ENCODE peak calls at places on chromosomes 3 and 15, in seven cellular contexts. One of them, this sample, is unnamed.

GRCh38 chr3:155270485-155271342 is 22.8 kb downstream of the STRIT1 start:
- DNase-seq in tibial artery: no peak
- DNase-seq in brain microvascular endothelial cell: no peak
- DNase-seq in A549: no peak
- DNase-seq in colonic mucosa: no peak
- DNase-seq in mesendoderm: peak; percentile 63
- DNase-seq in lower lobe of right lung: no peak
- DNase-seq in this sample: peak; percentile 52

GRCh38 chr3:184620101-184620798 is 58.7 kb downstream of the EPHB3 start:
- DNase-seq in tibial artery: no peak
- DNase-seq in mesendoderm: no peak
- DNase-seq in lower lobe of right lung: no peak
- DNase-seq in brain microvascular endothelial cell: peak; percentile 73
- DNase-seq in A549: peak; percentile 5
- DNase-seq in colonic mucosa: no peak
- DNase-seq in this sample: no peak

GRCh38 chr15:50943623-50944022 is 35.1 kb downstream of the AP4E1 start:
- DNase-seq in mesendoderm: no peak
- DNase-seq in brain microvascular endothelial cell: no peak
- DNase-seq in colonic mucosa: no peak
- DNase-seq in tibial artery: no peak
- DNase-seq in A549: no peak
- DNase-seq in lower lobe of right lung: no peak
- DNase-seq in this sample: no peak

GRCh38 chr3:152554980-152555379 is 280.0 kb upstream of the P2RY1 start:
- DNase-seq in brain microvascular endothelial cell: peak; percentile 81
- DNase-seq in A549: no peak
- DNase-seq in tibial artery: peak; percentile 62
- DNase-seq in lower lobe of right lung: no peak
- DNase-seq in mesendoderm: no peak
- DNase-seq in colonic mucosa: no peak
- DNase-seq in this sample: no peak

GRCh38 chr3:188583476-188584161 is 429.7 kb downstream of the LPP start:
- DNase-seq in colonic mucosa: peak; percentile 67
- DNase-seq in mesendoderm: no peak
- DNase-seq in lower lobe of right lung: no peak
- DNase-seq in tibial artery: no peak
- DNase-seq in A549: peak; percentile 39
- DNase-seq in brain microvascular endothelial cell: no peak
- DNase-seq in this sample: no peak

GRCh38 chr3:10993729-10994065 is 1.1 kb downstream of the SLC6A1 start:
- DNase-seq in tibial artery: no peak
- DNase-seq in colonic mucosa: no peak
- DNase-seq in lower lobe of right lung: no peak
- DNase-seq in A549: no peak
- DNase-seq in brain microvascular endothelial cell: no peak
- DNase-seq in mesendoderm: no peak
- DNase-seq in this sample: no peak

GRCh38 chr3:134533493-134533892 is 47.6 kb downstream of the CEP63 start:
- DNase-seq in A549: no peak
- DNase-seq in colonic mucosa: no peak
- DNase-seq in lower lobe of right lung: no peak
- DNase-seq in brain microvascular endothelial cell: no peak
- DNase-seq in tibial artery: no peak
- DNase-seq in mesendoderm: no peak
- DNase-seq in this sample: no peak

GRCh38 chr3:197802505-197803459 is 11.7 kb downstream of the LRCH3 start:
- DNase-seq in A549: no peak
- DNase-seq in lower lobe of right lung: no peak
- DNase-seq in mesendoderm: peak; percentile 45
- DNase-seq in tibial artery: no peak
- DNase-seq in brain microvascular endothelial cell: no peak
- DNase-seq in colonic mucosa: no peak
- DNase-seq in this sample: no peak

GRCh38 chr3:156382458-156383346 is 172.2 kb downstream of the SSR3 start:
- DNase-seq in colonic mucosa: peak; percentile 27
- DNase-seq in A549: peak; percentile 47
- DNase-seq in brain microvascular endothelial cell: peak; percentile 58
- DNase-seq in lower lobe of right lung: no peak
- DNase-seq in mesendoderm: peak; percentile 65
- DNase-seq in tibial artery: no peak
- DNase-seq in this sample: peak; percentile 88

GRCh38 chr15:44029003-44029402 is 166.1 kb downstream of the FRMD5 start:
- DNase-seq in A549: no peak
- DNase-seq in tibial artery: no peak
- DNase-seq in colonic mucosa: no peak
- DNase-seq in lower lobe of right lung: no peak
- DNase-seq in brain microvascular endothelial cell: no peak
- DNase-seq in mesendoderm: no peak
- DNase-seq in this sample: no peak

GRCh38 chr3:125143982-125144652 is 68.4 kb downstream of the SLC12A8 start:
- DNase-seq in colonic mucosa: no peak
- DNase-seq in tibial artery: no peak
- DNase-seq in lower lobe of right lung: no peak
- DNase-seq in mesendoderm: peak; percentile 97
- DNase-seq in brain microvascular endothelial cell: no peak
- DNase-seq in A549: no peak
- DNase-seq in this sample: peak; percentile 81

GRCh38 chr3:56019490-56019889 is 448.8 kb downstream of the ERC2 start:
- DNase-seq in tibial artery: no peak
- DNase-seq in colonic mucosa: no peak
- DNase-seq in A549: no peak
- DNase-seq in mesendoderm: no peak
- DNase-seq in lower lobe of right lung: no peak
- DNase-seq in brain microvascular endothelial cell: no peak
- DNase-seq in this sample: no peak

GRCh38 chr3:36729204-36730056 is 34.9 kb downstream of the DCLK3 start:
- DNase-seq in A549: peak; percentile 61
- DNase-seq in brain microvascular endothelial cell: peak; percentile 31
- DNase-seq in lower lobe of right lung: no peak
- DNase-seq in tibial artery: no peak
- DNase-seq in colonic mucosa: no peak
- DNase-seq in mesendoderm: peak; percentile 55
- DNase-seq in this sample: no peak

GRCh38 chr15:90869601-90870353 is 1.4 kb downstream of the FURIN start:
- DNase-seq in tibial artery: peak; percentile 85
- DNase-seq in A549: peak; percentile 73
- DNase-seq in lower lobe of right lung: peak; percentile 88
- DNase-seq in colonic mucosa: peak; percentile 72
- DNase-seq in brain microvascular endothelial cell: peak; percentile 85
- DNase-seq in mesendoderm: peak; percentile 96
- DNase-seq in this sample: peak; percentile 90

GRCh38 chr3:54965746-54966145 is 37.9 kb upstream of the LRTM1 start:
- DNase-seq in brain microvascular endothelial cell: peak; percentile 85
- DNase-seq in mesendoderm: peak; percentile 50
- DNase-seq in colonic mucosa: no peak
- DNase-seq in A549: no peak
- DNase-seq in tibial artery: no peak
- DNase-seq in lower lobe of right lung: no peak
- DNase-seq in this sample: no peak

GRCh38 chr3:53216723-53217122 is 39.1 kb downstream of the TKT start:
- DNase-seq in brain microvascular endothelial cell: no peak
- DNase-seq in A549: no peak
- DNase-seq in colonic mucosa: no peak
- DNase-seq in lower lobe of right lung: peak; percentile 2
- DNase-seq in mesendoderm: peak; percentile 89
- DNase-seq in tibial artery: no peak
- DNase-seq in this sample: peak; percentile 80

GRCh38 chr3:153628591-153628990 is 466.6 kb downstream of the RAP2B start:
- DNase-seq in colonic mucosa: no peak
- DNase-seq in tibial artery: no peak
- DNase-seq in lower lobe of right lung: no peak
- DNase-seq in A549: no peak
- DNase-seq in brain microvascular endothelial cell: no peak
- DNase-seq in mesendoderm: no peak
- DNase-seq in this sample: no peak

GRCh38 chr3:172106989-172107388 is 67.6 kb downstream of the FNDC3B start:
- DNase-seq in tibial artery: peak; percentile 71
- DNase-seq in A549: no peak
- DNase-seq in mesendoderm: no peak
- DNase-seq in brain microvascular endothelial cell: no peak
- DNase-seq in colonic mucosa: peak; percentile 53
- DNase-seq in lower lobe of right lung: peak; percentile 70
- DNase-seq in this sample: no peak

GRCh38 chr3:8652323-8652987 is 7.9 kb upstream of the SSUH2 start:
- DNase-seq in A549: no peak
- DNase-seq in tibial artery: no peak
- DNase-seq in lower lobe of right lung: no peak
- DNase-seq in mesendoderm: no peak
- DNase-seq in brain microvascular endothelial cell: no peak
- DNase-seq in colonic mucosa: no peak
- DNase-seq in this sample: no peak

GRCh38 chr3:15051531-15051930 is 13.6 kb downstream of the MRPS25 start:
- DNase-seq in brain microvascular endothelial cell: peak; percentile 42
- DNase-seq in tibial artery: no peak
- DNase-seq in mesendoderm: peak; percentile 88
- DNase-seq in lower lobe of right lung: peak; percentile 53
- DNase-seq in A549: peak; percentile 60
- DNase-seq in colonic mucosa: peak; percentile 34
- DNase-seq in this sample: peak; percentile 93

GRCh38 chr3:149506540-149506939 is 32.0 kb downstream of the TM4SF4 start:
- DNase-seq in colonic mucosa: no peak
- DNase-seq in A549: no peak
- DNase-seq in lower lobe of right lung: no peak
- DNase-seq in brain microvascular endothelial cell: peak; percentile 29
- DNase-seq in tibial artery: no peak
- DNase-seq in mesendoderm: no peak
- DNase-seq in this sample: no peak

GRCh38 chr3:51477360-51477711 is 22.5 kb downstream of the DCAF1 start:
- DNase-seq in lower lobe of right lung: no peak
- DNase-seq in colonic mucosa: no peak
- DNase-seq in tibial artery: no peak
- DNase-seq in mesendoderm: no peak
- DNase-seq in brain microvascular endothelial cell: no peak
- DNase-seq in A549: no peak
- DNase-seq in this sample: no peak

GRCh38 chr3:182909318-182910040 is 70.9 kb downstream of the DCUN1D1 start:
- DNase-seq in lower lobe of right lung: no peak
- DNase-seq in brain microvascular endothelial cell: no peak
- DNase-seq in colonic mucosa: no peak
- DNase-seq in A549: peak; percentile 6
- DNase-seq in mesendoderm: peak; percentile 37
- DNase-seq in tibial artery: no peak
- DNase-seq in this sample: no peak

GRCh38 chr3:192409203-192409837 is 318.0 kb downstream of the FGF12 start:
- DNase-seq in A549: peak; percentile 43
- DNase-seq in lower lobe of right lung: peak; percentile 52
- DNase-seq in tibial artery: no peak
- DNase-seq in mesendoderm: peak; percentile 75
- DNase-seq in colonic mucosa: no peak
- DNase-seq in brain microvascular endothelial cell: no peak
- DNase-seq in this sample: peak; percentile 90
- H3K4me3 ChIP-seq in A549: peak overlapping the region; percentile 70
- H3K4me3 ChIP-seq in lower lobe of right lung: peak overlapping the region; percentile 53
- H3K4me3 ChIP-seq in tibial artery: peak overlapping the region; percentile 43
- H3K4me3 ChIP-seq in mesendoderm: peak overlapping the region; percentile 51
- H3K4me3 ChIP-seq in colonic mucosa: peak overlapping the region; percentile 11
- H3K4me3 ChIP-seq in brain microvascular endothelial cell: peak overlapping the region; percentile 64
- H3K4me3 ChIP-seq in this sample: peak overlapping the region; percentile 91

GRCh38 chr3:195583831-195584542 is at the start of gene APOD:
- DNase-seq in tibial artery: peak; percentile 78
- DNase-seq in brain microvascular endothelial cell: peak; percentile 28
- DNase-seq in mesendoderm: no peak
- DNase-seq in colonic mucosa: peak; percentile 74
- DNase-seq in lower lobe of right lung: peak; percentile 54
- DNase-seq in A549: peak; percentile 25
- DNase-seq in this sample: no peak

GRCh38 chr3:195587406-195587805 is 3.7 kb upstream of the APOD start:
- DNase-seq in colonic mucosa: no peak
- DNase-seq in lower lobe of right lung: no peak
- DNase-seq in mesendoderm: no peak
- DNase-seq in A549: no peak
- DNase-seq in brain microvascular endothelial cell: no peak
- DNase-seq in tibial artery: no peak
- DNase-seq in this sample: no peak

GRCh38 chr3:195582947-195583346 is 793 bp downstream of the APOD start:
- DNase-seq in A549: peak; percentile 25
- DNase-seq in tibial artery: no peak
- DNase-seq in brain microvascular endothelial cell: no peak
- DNase-seq in colonic mucosa: peak; percentile 23
- DNase-seq in mesendoderm: peak; percentile 65
- DNase-seq in lower lobe of right lung: no peak
- DNase-seq in this sample: peak; percentile 77

GRCh38 chr3:195587824-195588223 is 4.1 kb upstream of the APOD start:
- DNase-seq in mesendoderm: no peak
- DNase-seq in lower lobe of right lung: no peak
- DNase-seq in colonic mucosa: no peak
- DNase-seq in tibial artery: no peak
- DNase-seq in A549: no peak
- DNase-seq in brain microvascular endothelial cell: no peak
- DNase-seq in this sample: no peak

DNA sequence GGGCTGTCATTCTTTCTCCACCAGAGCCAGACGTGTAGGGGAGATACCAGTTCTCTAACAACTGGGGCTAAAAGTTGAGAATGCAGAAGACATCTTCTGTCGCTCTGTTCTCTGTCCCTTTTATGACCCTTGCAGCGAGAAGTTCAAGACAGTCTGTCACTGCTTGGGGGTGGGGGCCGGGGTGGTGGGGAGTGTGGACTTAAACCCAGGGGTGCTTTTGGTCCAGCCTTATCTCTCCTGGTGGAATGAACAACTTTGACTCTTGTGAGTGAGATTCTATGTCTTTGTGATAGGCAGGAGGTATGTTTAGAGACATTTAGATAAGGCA is 767 bp upstream of the APOD start:
- DNase-seq in A549: no peak
- DNase-seq in lower lobe of right lung: no peak
- DNase-seq in brain microvascular endothelial cell: no peak
- DNase-seq in tibial artery: no peak
- DNase-seq in mesendoderm: no peak
- DNase-seq in colonic mucosa: no peak
- DNase-seq in this sample: no peak
- H3K27ac ChIP-seq in A549: no peak overlapping the region
- H3K27ac ChIP-seq in lower lobe of right lung: peak overlapping the region; percentile 33
- H3K27ac ChIP-seq in brain microvascular endothelial cell: no peak overlapping the region
- H3K27ac ChIP-seq in tibial artery: no peak overlapping the region
- H3K27ac ChIP-seq in mesendoderm: no peak overlapping the region
- H3K27ac ChIP-seq in colonic mucosa: no peak overlapping the region
- H3K27ac ChIP-seq in this sample: no peak overlapping the region

GRCh38 chr15:98051734-98052133 is 91.2 kb downstream of the ARRDC4 start:
- DNase-seq in lower lobe of right lung: no peak
- DNase-seq in tibial artery: no peak
- DNase-seq in mesendoderm: no peak
- DNase-seq in colonic mucosa: no peak
- DNase-seq in brain microvascular endothelial cell: no peak
- DNase-seq in A549: no peak
- DNase-seq in this sample: no peak
- H3K4me3 ChIP-seq in lower lobe of right lung: no peak overlapping the region
- H3K4me3 ChIP-seq in tibial artery: no peak overlapping the region
- H3K4me3 ChIP-seq in mesendoderm: no peak overlapping the region
- H3K4me3 ChIP-seq in colonic mucosa: no peak overlapping the region
- H3K4me3 ChIP-seq in brain microvascular endothelial cell: no peak overlapping the region
- H3K4me3 ChIP-seq in A549: no peak overlapping the region
- H3K4me3 ChIP-seq in this sample: no peak overlapping the region

GRCh38 chr3:43298292-43298691 is 12.0 kb downstream of the SNRK start:
- DNase-seq in mesendoderm: no peak
- DNase-seq in tibial artery: no peak
- DNase-seq in colonic mucosa: no peak
- DNase-seq in lower lobe of right lung: no peak
- DNase-seq in A549: no peak
- DNase-seq in brain microvascular endothelial cell: no peak
- DNase-seq in this sample: no peak
- H3K27ac ChIP-seq in mesendoderm: no peak overlapping the region
- H3K27ac ChIP-seq in tibial artery: no peak overlapping the region
- H3K27ac ChIP-seq in colonic mucosa: no peak overlapping the region
- H3K27ac ChIP-seq in lower lobe of right lung: no peak overlapping the region
- H3K27ac ChIP-seq in A549: no peak overlapping the region
- H3K27ac ChIP-seq in brain microvascular endothelial cell: no peak overlapping the region
- H3K27ac ChIP-seq in this sample: no peak overlapping the region